ENCODE peak calls at places on chromosomes 3 and 15, in nine cellular contexts. One of them, this sample, is unnamed.

GRCh38 chr15:35690698-35691116 is 144.7 kb upstream of the DPH6 start:
- DNase-seq in endothelial cell of umbilical vein: peak; percentile 97
- DNase-seq in A549: no peak
- DNase-seq in nephron progenitor cell: no peak
- DNase-seq in dorsolateral prefrontal cortex: no peak
- DNase-seq in fibroblast of mammary gland: peak; percentile 94
- DNase-seq in GM10248: no peak
- DNase-seq in OCI-LY7: no peak
- DNase-seq in H1: no peak
- DNase-seq in this sample: no peak

GRCh38 chr3:109985942-109986555 is 648.7 kb upstream of the DPPA4 start:
- DNase-seq in endothelial cell of umbilical vein: no peak
- DNase-seq in A549: no peak
- DNase-seq in nephron progenitor cell: no peak
- DNase-seq in dorsolateral prefrontal cortex: no peak
- DNase-seq in fibroblast of mammary gland: no peak
- DNase-seq in GM10248: no peak
- DNase-seq in OCI-LY7: no peak
- DNase-seq in H1: no peak
- DNase-seq in this sample: no peak

GRCh38 chr3:143170676-143171075 is 51.1 kb downstream of the CHST2 start:
- DNase-seq in endothelial cell of umbilical vein: peak; percentile 11
- DNase-seq in A549: no peak
- DNase-seq in nephron progenitor cell: no peak
- DNase-seq in dorsolateral prefrontal cortex: no peak
- DNase-seq in fibroblast of mammary gland: peak; percentile 56
- DNase-seq in GM10248: no peak
- DNase-seq in OCI-LY7: no peak
- DNase-seq in H1: no peak
- DNase-seq in this sample: no peak

GRCh38 chr15:85545185-85545584 is 164.8 kb downstream of the AKAP13 start:
- DNase-seq in endothelial cell of umbilical vein: no peak
- DNase-seq in A549: no peak
- DNase-seq in nephron progenitor cell: no peak
- DNase-seq in dorsolateral prefrontal cortex: no peak
- DNase-seq in fibroblast of mammary gland: peak; percentile 54
- DNase-seq in GM10248: no peak
- DNase-seq in OCI-LY7: no peak
- DNase-seq in H1: no peak
- DNase-seq in this sample: no peak

GRCh38 chr3:32138545-32139104 is 32.2 kb downstream of the GPD1L start:
- DNase-seq in endothelial cell of umbilical vein: peak; percentile 80
- DNase-seq in A549: no peak
- DNase-seq in nephron progenitor cell: no peak
- DNase-seq in dorsolateral prefrontal cortex: no peak
- DNase-seq in fibroblast of mammary gland: no peak
- DNase-seq in GM10248: no peak
- DNase-seq in OCI-LY7: peak; percentile 34
- DNase-seq in H1: no peak
- DNase-seq in this sample: no peak

GRCh38 chr15:96171271-96171739 is 159.2 kb upstream of the NR2F2 start:
- DNase-seq in endothelial cell of umbilical vein: no peak
- DNase-seq in A549: peak; percentile 28
- DNase-seq in nephron progenitor cell: no peak
- DNase-seq in dorsolateral prefrontal cortex: no peak
- DNase-seq in fibroblast of mammary gland: no peak
- DNase-seq in GM10248: no peak
- DNase-seq in OCI-LY7: no peak
- DNase-seq in H1: no peak
- DNase-seq in this sample: no peak

GRCh38 chr15:51203797-51204196 is 109.1 kb upstream of the TNFAIP8L3 start:
- DNase-seq in endothelial cell of umbilical vein: no peak
- DNase-seq in A549: no peak
- DNase-seq in nephron progenitor cell: no peak
- DNase-seq in dorsolateral prefrontal cortex: no peak
- DNase-seq in fibroblast of mammary gland: peak; percentile 99
- DNase-seq in GM10248: no peak
- DNase-seq in OCI-LY7: no peak
- DNase-seq in H1: no peak
- DNase-seq in this sample: no peak

GRCh38 chr3:70982700-70983140 is 600.8 kb downstream of the FOXP1 start:
- DNase-seq in endothelial cell of umbilical vein: peak; percentile 97
- DNase-seq in A549: peak; percentile 48
- DNase-seq in nephron progenitor cell: peak; percentile 11
- DNase-seq in dorsolateral prefrontal cortex: no peak
- DNase-seq in fibroblast of mammary gland: peak; percentile 91
- DNase-seq in GM10248: no peak
- DNase-seq in OCI-LY7: no peak
- DNase-seq in H1: no peak
- DNase-seq in this sample: peak; percentile 38

GRCh38 chr3:178768072-178768864 is 232.0 kb downstream of the KCNMB2 start:
- DNase-seq in endothelial cell of umbilical vein: no peak
- DNase-seq in A549: no peak
- DNase-seq in nephron progenitor cell: no peak
- DNase-seq in dorsolateral prefrontal cortex: no peak
- DNase-seq in fibroblast of mammary gland: no peak
- DNase-seq in GM10248: no peak
- DNase-seq in OCI-LY7: no peak
- DNase-seq in H1: no peak
- DNase-seq in this sample: no peak

GRCh38 chr3:33313331-33313730 is 36.1 kb downstream of the FBXL2 start:
- DNase-seq in endothelial cell of umbilical vein: no peak
- DNase-seq in A549: no peak
- DNase-seq in nephron progenitor cell: no peak
- DNase-seq in dorsolateral prefrontal cortex: no peak
- DNase-seq in fibroblast of mammary gland: peak; percentile 13
- DNase-seq in GM10248: no peak
- DNase-seq in OCI-LY7: no peak
- DNase-seq in H1: no peak
- DNase-seq in this sample: no peak

GRCh38 chr3:115800489-115801080 is 177.3 kb downstream of the GAP43 start:
- DNase-seq in endothelial cell of umbilical vein: no peak
- DNase-seq in A549: peak; percentile 65
- DNase-seq in nephron progenitor cell: no peak
- DNase-seq in dorsolateral prefrontal cortex: no peak
- DNase-seq in fibroblast of mammary gland: peak; percentile 91
- DNase-seq in GM10248: no peak
- DNase-seq in OCI-LY7: no peak
- DNase-seq in H1: no peak
- DNase-seq in this sample: no peak

GRCh38 chr15:45164914-45165313 is 22.9 kb downstream of the SHF start:
- DNase-seq in endothelial cell of umbilical vein: no peak
- DNase-seq in A549: no peak
- DNase-seq in nephron progenitor cell: no peak
- DNase-seq in dorsolateral prefrontal cortex: no peak
- DNase-seq in fibroblast of mammary gland: no peak
- DNase-seq in GM10248: no peak
- DNase-seq in OCI-LY7: no peak
- DNase-seq in H1: no peak
- DNase-seq in this sample: no peak

GRCh38 chr15:51104512-51104911 is 9.8 kb upstream of the TNFAIP8L3 start:
- DNase-seq in endothelial cell of umbilical vein: no peak
- DNase-seq in A549: no peak
- DNase-seq in nephron progenitor cell: peak; percentile 31
- DNase-seq in dorsolateral prefrontal cortex: no peak
- DNase-seq in fibroblast of mammary gland: peak; percentile 97
- DNase-seq in GM10248: no peak
- DNase-seq in OCI-LY7: no peak
- DNase-seq in H1: no peak
- DNase-seq in this sample: no peak

GRCh38 chr3:30302027-30302426 is 304.4 kb upstream of the TGFBR2 start:
- DNase-seq in endothelial cell of umbilical vein: no peak
- DNase-seq in A549: no peak
- DNase-seq in nephron progenitor cell: no peak
- DNase-seq in dorsolateral prefrontal cortex: no peak
- DNase-seq in fibroblast of mammary gland: no peak
- DNase-seq in GM10248: no peak
- DNase-seq in OCI-LY7: no peak
- DNase-seq in H1: no peak
- DNase-seq in this sample: no peak

GRCh38 chr3:54349231-54349647 is 226.9 kb downstream of the CACNA2D3 start:
- DNase-seq in endothelial cell of umbilical vein: no peak
- DNase-seq in A549: no peak
- DNase-seq in nephron progenitor cell: no peak
- DNase-seq in dorsolateral prefrontal cortex: no peak
- DNase-seq in fibroblast of mammary gland: no peak
- DNase-seq in GM10248: no peak
- DNase-seq in OCI-LY7: no peak
- DNase-seq in H1: peak; percentile 19
- DNase-seq in this sample: no peak

GRCh38 chr3:127074900-127075360 is 92.0 kb downstream of the PLXNA1 start:
- DNase-seq in endothelial cell of umbilical vein: no peak
- DNase-seq in A549: no peak
- DNase-seq in nephron progenitor cell: no peak
- DNase-seq in dorsolateral prefrontal cortex: no peak
- DNase-seq in fibroblast of mammary gland: peak; percentile 88
- DNase-seq in GM10248: peak; percentile 44
- DNase-seq in OCI-LY7: peak; percentile 96
- DNase-seq in H1: no peak
- DNase-seq in this sample: peak; percentile 86

GRCh38 chr3:107238787-107239186 is 138.5 kb upstream of the CCDC54 start:
- DNase-seq in endothelial cell of umbilical vein: no peak
- DNase-seq in A549: no peak
- DNase-seq in nephron progenitor cell: no peak
- DNase-seq in dorsolateral prefrontal cortex: no peak
- DNase-seq in fibroblast of mammary gland: no peak
- DNase-seq in GM10248: no peak
- DNase-seq in OCI-LY7: no peak
- DNase-seq in H1: no peak
- DNase-seq in this sample: no peak

GRCh38 chr3:107242579-107242978 is 134.7 kb upstream of the CCDC54 start:
- DNase-seq in endothelial cell of umbilical vein: no peak
- DNase-seq in A549: no peak
- DNase-seq in nephron progenitor cell: no peak
- DNase-seq in dorsolateral prefrontal cortex: no peak
- DNase-seq in fibroblast of mammary gland: no peak
- DNase-seq in GM10248: no peak
- DNase-seq in OCI-LY7: no peak
- DNase-seq in H1: no peak
- DNase-seq in this sample: no peak

GRCh38 chr3:107240183-107241091 is 136.8 kb upstream of the CCDC54 start:
- DNase-seq in endothelial cell of umbilical vein: peak; percentile 75
- DNase-seq in A549: peak; percentile 70
- DNase-seq in nephron progenitor cell: peak; percentile 79
- DNase-seq in dorsolateral prefrontal cortex: peak; percentile 71
- DNase-seq in fibroblast of mammary gland: peak; percentile 72
- DNase-seq in GM10248: peak; percentile 87
- DNase-seq in OCI-LY7: peak; percentile 85
- DNase-seq in H1: no peak
- DNase-seq in this sample: peak; percentile 84

GRCh38 chr3:107239703-107240102 is 137.5 kb upstream of the CCDC54 start:
- DNase-seq in endothelial cell of umbilical vein: no peak
- DNase-seq in A549: no peak
- DNase-seq in nephron progenitor cell: no peak
- DNase-seq in dorsolateral prefrontal cortex: no peak
- DNase-seq in fibroblast of mammary gland: no peak
- DNase-seq in GM10248: no peak
- DNase-seq in OCI-LY7: no peak
- DNase-seq in H1: no peak
- DNase-seq in this sample: no peak

DNA sequence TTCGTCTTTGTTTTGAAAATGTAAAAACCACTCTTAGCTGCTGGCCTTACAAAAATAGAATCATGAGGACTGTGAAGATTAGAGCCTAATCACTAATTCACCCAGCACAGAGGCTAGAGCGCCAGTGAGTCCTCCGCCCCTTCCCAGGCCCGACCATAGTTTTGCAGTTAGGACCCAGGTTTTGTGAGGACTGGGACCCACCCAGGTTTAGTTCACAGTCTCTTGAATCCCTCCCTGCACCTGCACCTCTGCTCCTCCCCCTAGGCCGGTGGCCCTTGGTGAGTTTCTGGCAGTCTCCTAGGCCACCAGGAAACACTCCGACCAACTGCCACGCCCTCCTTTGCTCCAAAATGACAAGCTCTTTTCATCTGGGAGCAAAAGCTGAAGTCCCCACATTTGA is 136.0 kb upstream of the CCDC54 start:
- DNase-seq in endothelial cell of umbilical vein: no peak
- DNase-seq in A549: peak; percentile 49
- DNase-seq in nephron progenitor cell: peak; percentile 19
- DNase-seq in dorsolateral prefrontal cortex: no peak
- DNase-seq in fibroblast of mammary gland: peak; percentile 33
- DNase-seq in GM10248: peak; percentile 18
- DNase-seq in OCI-LY7: peak; percentile 59
- DNase-seq in H1: no peak
- DNase-seq in this sample: peak; percentile 23
- TF ChIP-seq CTCF in endothelial cell of umbilical vein: no peak
- TF ChIP-seq CTCF in A549: no peak
- TF ChIP-seq CTCF in nephron progenitor cell: no peak
- TF ChIP-seq CTCF in dorsolateral prefrontal cortex: no peak
- TF ChIP-seq CTCF in fibroblast of mammary gland: no peak
- TF ChIP-seq CTCF in GM10248: no peak
- TF ChIP-seq CTCF in OCI-LY7: no peak
- TF ChIP-seq CTCF in H1: no peak
- TF ChIP-seq CTCF in this sample: no peak

GRCh38 chr3:144687862-144688261 is 716.2 kb downstream of the DIPK2A start:
- DNase-seq in endothelial cell of umbilical vein: no peak
- DNase-seq in A549: no peak
- DNase-seq in nephron progenitor cell: no peak
- DNase-seq in dorsolateral prefrontal cortex: no peak
- DNase-seq in fibroblast of mammary gland: peak; percentile 6
- DNase-seq in GM10248: no peak
- DNase-seq in OCI-LY7: no peak
- DNase-seq in H1: peak; percentile 13
- DNase-seq in this sample: no peak
- TF ChIP-seq CTCF in endothelial cell of umbilical vein: no peak
- TF ChIP-seq CTCF in A549: no peak
- TF ChIP-seq CTCF in nephron progenitor cell: no peak
- TF ChIP-seq CTCF in dorsolateral prefrontal cortex: no peak
- TF ChIP-seq CTCF in fibroblast of mammary gland: peak; percentile 6
- TF ChIP-seq CTCF in GM10248: no peak
- TF ChIP-seq CTCF in OCI-LY7: peak; percentile 34
- TF ChIP-seq CTCF in H1: peak; percentile 51
- TF ChIP-seq CTCF in this sample: peak; percentile 48

DNA sequence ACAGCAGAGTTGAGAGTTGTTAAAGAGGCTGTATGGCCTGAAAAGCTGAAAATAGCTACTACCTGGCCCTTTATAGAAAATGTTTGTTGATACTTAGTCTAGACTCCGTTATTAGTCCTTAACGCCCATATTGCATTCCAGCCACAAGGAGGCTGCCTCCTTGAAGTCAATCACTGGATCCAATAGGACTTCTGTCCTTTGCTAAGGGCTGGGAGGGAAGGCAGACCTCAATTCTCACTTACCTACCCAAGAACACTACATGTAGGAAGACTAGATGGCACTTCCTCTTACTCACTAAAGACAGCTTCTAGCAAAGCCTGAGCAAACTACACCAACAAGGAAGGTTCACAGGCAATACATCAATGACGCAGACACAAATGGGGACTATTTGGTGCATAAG is 139.5 kb upstream of the HACD2 start:
- DNase-seq in endothelial cell of umbilical vein: no peak
- DNase-seq in A549: no peak
- DNase-seq in nephron progenitor cell: no peak
- DNase-seq in dorsolateral prefrontal cortex: no peak
- DNase-seq in fibroblast of mammary gland: no peak
- DNase-seq in GM10248: no peak
- DNase-seq in OCI-LY7: no peak
- DNase-seq in H1: no peak
- DNase-seq in this sample: no peak
- TF ChIP-seq CTCF in endothelial cell of umbilical vein: no peak
- TF ChIP-seq CTCF in A549: no peak
- TF ChIP-seq CTCF in nephron progenitor cell: no peak
- TF ChIP-seq CTCF in dorsolateral prefrontal cortex: no peak
- TF ChIP-seq CTCF in fibroblast of mammary gland: peak; percentile 36
- TF ChIP-seq CTCF in GM10248: no peak
- TF ChIP-seq CTCF in OCI-LY7: no peak
- TF ChIP-seq CTCF in H1: peak; percentile 52
- TF ChIP-seq CTCF in this sample: no peak

GRCh38 chr3:129336093-129336706 is 57.5 kb downstream of the HMCES start:
- DNase-seq in endothelial cell of umbilical vein: no peak
- DNase-seq in A549: no peak
- DNase-seq in nephron progenitor cell: no peak
- DNase-seq in dorsolateral prefrontal cortex: no peak
- DNase-seq in fibroblast of mammary gland: no peak
- DNase-seq in GM10248: no peak
- DNase-seq in OCI-LY7: no peak
- DNase-seq in H1: no peak
- DNase-seq in this sample: no peak
- TF ChIP-seq CTCF in endothelial cell of umbilical vein: no peak
- TF ChIP-seq CTCF in A549: no peak
- TF ChIP-seq CTCF in nephron progenitor cell: no peak
- TF ChIP-seq CTCF in dorsolateral prefrontal cortex: no peak
- TF ChIP-seq CTCF in fibroblast of mammary gland: no peak
- TF ChIP-seq CTCF in GM10248: no peak
- TF ChIP-seq CTCF in OCI-LY7: no peak
- TF ChIP-seq CTCF in H1: no peak
- TF ChIP-seq CTCF in this sample: no peak

This sample was measured in GM13977.